ENCODE peak calls at places on chromosomes 11 and 22, in seven cellular contexts. O is kidney epithelial cell, H is cardiac muscle cell, T is right lobe of liver, V is lung, S is fibroblast of villous mesenchyme, E is choroid plexus epithelial cell. D is an unnamed sample.
A peak's percentile ranks its signal among the peaks of the same experiment; 100 is the strongest.

GRCh38 chr11:60914620-60915249 is 777 bp downstream of the TMEM109 start:
- DNase-seq in E (peak; percentile 47), T (no peak), V (no peak), H (peak; percentile 33), O (no peak), S (peak; percentile 20), D (no peak)

GRCh38 chr11:6812391-6813005 is 13.0 kb upstream of the OR6A2 start:
- DNase-seq in H (peak; percentile 49), T (no peak), O (no peak), S (peak; percentile 33), E (peak; percentile 65), V (no peak), D (no peak)

GRCh38 chr11:70048279-70049024 is 29.7 kb upstream of the ANO1 start:
- DNase-seq in V (no peak), O (no peak), S (no peak), T (no peak), H (peak; percentile 11), E (peak; percentile 17), D (no peak)

GRCh38 chr11:43686207-43686606 is 5.7 kb downstream of the HSD17B12 start:
- DNase-seq in H (no peak), T (no peak), V (no peak), O (no peak), E (no peak), S (no peak), D (no peak)

GRCh38 chr22:19422440-19423301 is 8.9 kb downstream of the HIRA start:
- DNase-seq in H (no peak), O (no peak), T (no peak), E (peak; percentile 33), V (no peak), S (peak; percentile 7), D (no peak)

GRCh38 chr11:68658661-68659060 is 25.7 kb upstream of the GAL start:
- DNase-seq in T (no peak), E (peak; percentile 94), O (no peak), H (no peak), S (peak; percentile 74), V (no peak), D (no peak)

GRCh38 chr11:75795276-75796090 is 19.5 kb upstream of the UVRAG start:
- DNase-seq in S (no peak), H (no peak), E (no peak), V (no peak), T (no peak), O (no peak), D (no peak)

GRCh38 chr11:78255919-78256318 is 67.2 kb downstream of the USP35 start:
- DNase-seq in T (no peak), V (no peak), S (no peak), H (no peak), O (no peak), E (no peak), D (no peak)

GRCh38 chr11:118168316-118168715 is 8.1 kb downstream of the SCN2B start:
- DNase-seq in E (no peak), S (no peak), V (no peak), O (no peak), H (no peak), T (no peak), D (no peak)

GRCh38 chr11:15127341-15127740 is 12.6 kb downstream of the INSC start:
- DNase-seq in S (peak; percentile 36), O (no peak), H (no peak), T (no peak), V (no peak), E (peak; percentile 67), D (peak; percentile 49)

GRCh38 chr11:73463359-73463758 is 87.2 kb downstream of the RELT start:
- DNase-seq in E (peak; percentile 69), S (peak; percentile 36), T (no peak), O (peak; percentile 16), H (no peak), V (no peak), D (peak; percentile 44)

GRCh38 chr11:60982184-60982583 is 10.7 kb downstream of the CD6 start:
- DNase-seq in E (no peak), V (no peak), S (no peak), O (no peak), H (no peak), T (no peak), D (no peak)

GRCh38 chr22:48921411-48921903 is 906.2 kb downstream of the BRD1 start:
- DNase-seq in E (no peak), T (no peak), S (no peak), H (no peak), V (no peak), O (no peak), D (no peak)

GRCh38 chr22:21683401-21683811 is 17.6 kb downstream of the PPIL2 start:
- DNase-seq in S (no peak), T (no peak), O (no peak), E (no peak), H (no peak), V (no peak), D (no peak)

GRCh38 chr11:116517077-116517476 is 255.7 kb downstream of the BUD13 start:
- DNase-seq in H (no peak), O (no peak), V (no peak), T (no peak), E (no peak), S (no peak), D (no peak)

DNA sequence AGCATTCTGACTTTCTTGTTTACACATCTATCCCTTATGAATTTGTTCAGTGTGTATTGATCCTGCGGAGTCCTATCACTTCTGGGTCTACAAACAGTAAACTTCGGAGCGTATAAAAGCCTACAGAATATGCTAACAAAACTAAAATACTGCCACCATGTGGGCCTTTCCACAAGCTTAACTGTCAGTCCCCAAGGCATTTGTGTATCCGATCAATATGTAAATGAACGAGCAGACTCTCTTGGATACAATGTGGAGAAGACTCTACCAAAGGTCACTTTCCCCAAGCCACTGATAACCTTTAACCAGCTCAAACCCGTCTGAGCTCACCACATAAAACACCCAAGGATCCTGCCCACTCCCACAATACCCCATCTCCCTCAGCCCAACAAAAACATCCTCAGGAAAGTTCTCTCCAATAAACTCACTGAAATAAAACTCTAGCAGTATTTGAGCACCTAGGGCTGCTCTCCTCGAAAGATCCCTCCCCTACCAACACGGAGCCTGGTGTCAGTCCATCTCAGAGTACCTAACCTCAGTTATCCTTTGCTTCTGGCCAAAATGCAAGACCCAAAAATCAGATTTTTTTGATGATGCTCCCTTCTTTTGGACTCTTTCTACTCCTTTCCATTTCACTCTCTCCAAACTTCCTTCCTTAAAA is 17.8 kb downstream of the ADA2 start:
- DNase-seq in O (no peak), S (peak; percentile 8), T (no peak), H (peak; percentile 25), E (peak; percentile 59), V (no peak), D (no peak)
- TF ChIP-seq CTCF in O (no peak), S (peak; percentile 17), T (peak; percentile 68), H (peak; percentile 40), E (peak; percentile 53), V (no peak), D (no peak)

GRCh38 chr22:50016988-50017700 is 4.6 kb upstream of the IL17REL start:
- DNase-seq in T (peak; percentile 14), H (no peak), V (no peak), E (no peak), O (no peak), S (no peak), D (no peak)

GRCh38 chr22:50014053-50014501 is 1.5 kb upstream of the IL17REL start:
- DNase-seq in H (no peak), V (no peak), E (no peak), S (no peak), T (no peak), O (no peak), D (no peak)

GRCh38 chr22:50016308-50016987 is 3.9 kb upstream of the IL17REL start:
- DNase-seq in T (no peak), H (no peak), S (no peak), E (no peak), O (no peak), V (no peak), D (no peak)

GRCh38 chr22:50015451-50016307 is 3.1 kb upstream of the IL17REL start:
- DNase-seq in H (no peak), S (no peak), T (no peak), O (no peak), E (no peak), V (no peak), D (no peak)

DNA sequence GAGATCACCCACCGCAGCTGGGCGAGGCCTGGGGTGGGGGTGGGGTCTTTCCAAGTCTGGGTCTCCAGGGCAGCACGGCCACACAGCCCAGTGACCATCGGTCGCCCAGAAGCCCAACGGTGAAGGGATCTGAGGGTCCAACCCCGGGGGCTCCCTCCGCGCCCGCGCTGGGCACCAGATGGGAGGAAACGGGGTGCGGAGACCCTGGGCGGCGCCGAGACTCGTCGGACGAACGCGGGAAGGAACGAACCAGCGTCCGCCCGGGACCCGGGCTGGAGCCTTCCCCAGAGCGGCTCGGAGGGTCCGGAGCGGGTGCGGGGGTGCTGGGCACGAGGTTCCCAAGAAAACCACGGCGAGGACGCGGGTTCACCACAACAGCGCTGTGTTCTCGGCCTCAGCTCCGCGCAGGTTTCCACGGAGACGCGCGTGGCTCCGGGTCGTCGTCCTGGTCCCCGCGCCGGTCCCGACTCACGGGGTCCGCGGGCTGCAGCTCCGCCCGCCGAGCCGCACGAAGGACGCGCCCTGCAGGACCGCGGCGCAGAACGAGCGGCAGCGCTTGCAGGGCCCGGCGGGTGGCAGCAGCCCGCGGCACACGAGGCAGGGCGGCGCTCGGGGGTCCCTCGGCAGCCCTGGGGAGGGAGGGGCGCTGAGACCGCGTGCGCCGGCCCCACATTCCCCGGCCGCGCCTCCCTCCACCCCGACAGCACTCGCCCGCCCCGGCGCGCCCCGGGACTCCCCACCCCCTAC is 2.3 kb upstream of the IL17REL start:
- DNase-seq in V (no peak), E (no peak), H (no peak), S (no peak), O (no peak), T (no peak), D (no peak)
- H3K4me3 ChIP-seq in V (no peak overlapping the region), E (no peak overlapping the region), H (peak overlapping the region; percentile 11), S (no peak overlapping the region), O (no peak overlapping the region), T (no peak overlapping the region), D (no peak overlapping the region)

DNA sequence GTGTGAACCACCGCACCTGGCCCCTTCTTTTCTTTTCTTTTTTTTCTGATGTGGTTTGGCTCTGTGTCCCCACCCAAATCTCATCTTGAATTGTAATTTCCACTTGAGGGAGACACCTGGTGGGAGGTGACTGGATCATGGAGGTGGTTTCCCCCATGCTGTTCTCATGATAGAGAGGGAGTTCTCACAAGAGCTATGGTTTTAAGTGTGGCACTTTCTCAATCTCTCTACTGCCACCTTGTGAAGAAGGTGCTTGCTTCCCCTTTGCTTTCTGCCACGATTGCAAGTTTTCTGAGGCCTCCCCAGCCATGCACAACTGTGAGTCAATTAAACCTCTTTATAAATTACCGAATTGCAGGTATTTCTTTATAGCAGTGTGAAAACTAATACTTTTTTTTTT is 4.9 kb upstream of the TCN2 start:
- DNase-seq in O (peak; percentile 21), E (peak; percentile 74), T (no peak), H (peak; percentile 33), V (no peak), S (peak; percentile 47), D (no peak)
- TF ChIP-seq CTCF in O (peak; percentile 50), E (peak; percentile 64), T (peak; percentile 44), H (peak; percentile 51), V (no peak), S (peak; percentile 47), D (peak; percentile 31)

GRCh38 chr22:37243402-37244113 is 511 bp downstream of the RAC2 start:
- DNase-seq in H (no peak), T (peak; percentile 21), V (no peak), E (no peak), S (no peak), O (no peak), D (no peak)
- H3K4me3 ChIP-seq in H (no peak overlapping the region), T (peak overlapping the region; percentile 17), V (no peak overlapping the region), E (peak overlapping the region; percentile 66), S (peak overlapping the region; percentile 55), O (peak overlapping the region; percentile 49), D (peak overlapping the region; percentile 60)

D was measured in AG04449.